ENCODE peak calls at places on chromosomes 2 and 18, in ten cellular contexts. D is activated T-helper 9 cell treated with anti-CD3 and anti-CD28 coated beads, Interleukin-2, amount 50 U/mL, for 16 hours; U is activated effector memory CD4-positive, alpha-beta T cell treated with anti-CD3 and anti-CD28 coated beads, Interleukin-2, amount 50 U/mL, for 16 hours; C is EL; A is HuH-7; V is left cardiac atrium; M is germinal center; N is NCI-H526; I is A549; E is adrenal gland. K is an unnamed sample.

GRCh38 chr2:233435436-233436190 is 81.3 kb downstream of the DGKD start:
- DNase-seq in D (no peak), U (peak), C (no peak), A (no peak), V (no peak), M (no peak), N (no peak), I (no peak), E (no peak), K (no peak)

GRCh38 chr2:132582360-132582759 is 87.6 kb downstream of the LYPD1 start:
- DNase-seq in D (no peak), U (no peak), C (no peak), A (no peak), V (no peak), M (no peak), N (no peak), I (no peak), E (no peak), K (no peak)

GRCh38 chr2:21422724-21423522 is 299.2 kb downstream of the TDRD15 start:
- DNase-seq in D (no peak), U (no peak), C (no peak), A (no peak), V (no peak), M (no peak), N (peak), I (no peak), E (no peak), K (no peak)

GRCh38 chr18:29226201-29226600 is 1049.3 kb upstream of the CDH2 start:
- DNase-seq in D (no peak), U (no peak), C (no peak), A (no peak), V (no peak), M (no peak), N (no peak), I (no peak), E (no peak), K (no peak)

GRCh38 chr2:237859082-237859433 is 365 bp upstream of the RAMP1 start:
- DNase-seq in D (no peak), U (no peak), C (no peak), A (no peak), V (no peak), M (no peak), N (peak), I (no peak), E (no peak), K (no peak)

GRCh38 chr18:69817335-69817935 is 130.2 kb downstream of the CD226 start:
- DNase-seq in D (no peak), U (no peak), C (peak), A (no peak), V (no peak), M (no peak), N (no peak), I (no peak), E (no peak), K (no peak)

GRCh38 chr2:32484907-32485306 is 128.1 kb downstream of the BIRC6 start:
- DNase-seq in D (no peak), U (no peak), C (peak), A (no peak), V (no peak), M (no peak), N (no peak), I (peak), E (no peak), K (no peak)

GRCh38 chr2:233691443-233692433 is 952 bp upstream of the UGT1A6 start:
- DNase-seq in D (no peak), U (no peak), C (no peak), A (no peak), V (no peak), M (no peak), N (peak), I (no peak), E (no peak), K (peak)

GRCh38 chr2:188414412-188414811 is 122.7 kb downstream of the GULP1 start:
- DNase-seq in D (no peak), U (no peak), C (peak), A (no peak), V (no peak), M (no peak), N (no peak), I (peak), E (no peak), K (no peak)

GRCh38 chr2:241096979-241097378 is 5.1 kb downstream of the MTERF4 start:
- DNase-seq in D (no peak), U (no peak), C (no peak), A (no peak), V (no peak), M (no peak), N (no peak), I (no peak), E (no peak), K (no peak)

GRCh38 chr2:169397697-169398096 is 35.4 kb upstream of the LRP2 start:
- DNase-seq in D (no peak), U (no peak), C (no peak), A (peak), V (no peak), M (no peak), N (peak), I (no peak), E (no peak), K (no peak)

K was measured in thyroid gland.